ENCODE peak calls at places on chromosomes 6 and 20, in four cellular contexts. H, M, R and E are unnamed samples.

GRCh38 chr6:13201336-13201735 is 127.0 kb downstream of the TBC1D7 start:
- DNase-seq in H (no peak), M (no peak), R (no peak), E (no peak)

GRCh38 chr20:1456300-1456699 is 10.3 kb downstream of the NSFL1C start:
- DNase-seq in H (no peak), M (no peak), R (no peak), E (no peak)

GRCh38 chr6:17458971-17459370 is 65.6 kb downstream of the CAP2 start:
- DNase-seq in H (no peak), M (no peak), R (no peak), E (no peak)

GRCh38 chr6:26240981-26241770 is 123.8 kb upstream of the BTN3A2 start:
- DNase-seq in H (no peak), M (peak; percentile 65), R (no peak), E (no peak)

GRCh38 chr6:44133003-44133931 is 5.9 kb downstream of the TMEM63B start:
- DNase-seq in H (peak; percentile 77), M (peak; percentile 58), R (no peak), E (peak; percentile 35)

GRCh38 chr6:151385177-151385576 is 6.2 kb downstream of the ZBTB2 start:
- DNase-seq in H (no peak), M (no peak), R (no peak), E (no peak)

GRCh38 chr20:63028461-63028921 is 21.7 kb upstream of the BHLHE23 start:
- DNase-seq in H (no peak), M (peak; percentile 48), R (no peak), E (no peak)

GRCh38 chr6:47698342-47698787 is at the start of gene ADGRF4:
- DNase-seq in H (peak; percentile 61), M (peak; percentile 17), R (no peak), E (peak; percentile 45)

GRCh38 chr6:2853766-2854393 is 12.2 kb upstream of the SERPINB1 start:
- DNase-seq in H (peak; percentile 73), M (peak; percentile 73), R (no peak), E (peak; percentile 80)

GRCh38 chr6:141451508-141452353 is 681.0 kb upstream of the GJE1 start:
- DNase-seq in H (no peak), M (peak; percentile 73), R (no peak), E (peak; percentile 2)

GRCh38 chr6:135105710-135106109 is 51.1 kb upstream of the HBS1L start:
- DNase-seq in H (no peak), M (no peak), R (no peak), E (no peak)